ENCODE peak calls at places on chromosomes 1 and 21, in seven cellular contexts. T, L, H, I, K, W and E are unnamed samples.

GRCh38 chr1:116940809-116941640 is 31.3 kb downstream of the PTGFRN start:
- DNase-seq in W (no peak), H (no peak), L (no peak), T (no peak), K (no peak), I (no peak), E (no peak)

GRCh38 chr21:39153842-39154241 is 29.4 kb downstream of the PSMG1 start:
- DNase-seq in T (no peak), K (no peak), I (no peak), W (no peak), H (no peak), L (no peak), E (no peak)

GRCh38 chr1:19441048-19441447 is 44.3 kb downstream of the CAPZB start:
- DNase-seq in W (no peak), L (no peak), T (no peak), K (no peak), I (no peak), H (no peak), E (no peak)

GRCh38 chr1:1910033-1910465 is 5.0 kb upstream of the CALML6 start:
- DNase-seq in T (no peak), H (no peak), K (no peak), W (no peak), L (no peak), I (no peak), E (no peak)

GRCh38 chr1:31434101-31434871 is 21.3 kb downstream of the SERINC2 start:
- DNase-seq in K (no peak), T (no peak), H (no peak), I (peak), L (no peak), W (no peak), E (peak)

GRCh38 chr1:53303651-53304515 is 24.0 kb downstream of the LRP8 start:
- DNase-seq in K (no peak), I (no peak), L (no peak), T (no peak), W (no peak), H (no peak), E (no peak)

GRCh38 chr1:38456564-38456876 is 403.1 kb downstream of the RRAGC start:
- DNase-seq in W (no peak), K (no peak), H (no peak), T (no peak), I (no peak), L (no peak), E (no peak)

GRCh38 chr1:226708342-226708780 is 30.7 kb downstream of the ITPKB start:
- DNase-seq in H (no peak), K (no peak), T (no peak), W (peak), I (no peak), L (no peak), E (no peak)

GRCh38 chr1:147669475-147670318 is 627 bp downstream of the ACP6 start:
- DNase-seq in K (peak), T (peak), H (peak), L (peak), I (peak), W (peak), E (peak)

GRCh38 chr1:55822896-55823295 is 607.7 kb upstream of the USP24 start:
- DNase-seq in L (no peak), T (no peak), H (no peak), K (no peak), I (no peak), W (no peak), E (no peak)

GRCh38 chr21:17542371-17542992 is 29.6 kb downstream of the CXADR start:
- DNase-seq in H (no peak), K (no peak), W (no peak), L (no peak), T (no peak), I (no peak), E (peak)

GRCh38 chr1:226474443-226475111 is 66.7 kb upstream of the PARP1 start:
- DNase-seq in W (no peak), L (no peak), H (no peak), T (no peak), I (no peak), K (no peak), E (no peak)

GRCh38 chr1:185674201-185674600 is 60.0 kb upstream of the HMCN1 start:
- DNase-seq in H (no peak), K (no peak), W (no peak), T (no peak), L (no peak), I (no peak), E (no peak)

GRCh38 chr1:247574236-247574635 is 13.9 kb upstream of the OR2G2 start:
- DNase-seq in L (no peak), I (no peak), K (no peak), H (no peak), W (no peak), T (no peak), E (no peak)

GRCh38 chr1:229631148-229631547 is 5.1 kb downstream of the URB2 start:
- DNase-seq in T (no peak), L (no peak), K (no peak), I (no peak), H (no peak), W (no peak), E (no peak)

GRCh38 chr1:61638296-61638695 is 86.6 kb downstream of the TM2D1 start:
- DNase-seq in K (no peak), H (no peak), I (no peak), L (no peak), T (no peak), W (no peak), E (no peak)

GRCh38 chr1:90198616-90199015 is 203.7 kb downstream of the ZNF326 start:
- DNase-seq in L (no peak), H (no peak), K (no peak), I (no peak), W (no peak), T (no peak), E (no peak)

GRCh38 chr1:1422465-1423244 is 1.6 kb upstream of the ANKRD65 start:
- DNase-seq in I (no peak), K (no peak), L (no peak), T (no peak), W (no peak), H (no peak), E (no peak)

GRCh38 chr1:30649321-30649991 is 73.9 kb downstream of the MATN1 start:
- DNase-seq in K (no peak), W (no peak), H (no peak), L (no peak), T (no peak), I (peak), E (peak)

GRCh38 chr1:32972814-32973428 is 8.3 kb upstream of the RNF19B start:
- DNase-seq in L (peak), I (peak), W (no peak), K (no peak), H (no peak), T (peak), E (peak)

GRCh38 chr1:207346562-207346912 is 25.1 kb downstream of the CD55 start:
- DNase-seq in I (no peak), L (no peak), T (no peak), W (no peak), H (no peak), K (no peak), E (no peak)

GRCh38 chr1:52195161-52195560 is 53.3 kb downstream of the ZFYVE9 start:
- DNase-seq in I (no peak), T (no peak), W (no peak), L (no peak), H (no peak), K (no peak), E (no peak)

GRCh38 chr21:43354016-43354420 is 72.9 kb downstream of the SIK1 start:
- DNase-seq in I (no peak), L (no peak), H (no peak), W (no peak), T (no peak), K (no peak), E (no peak)

GRCh38 chr1:86846166-86846647 is 67.7 kb downstream of the SELENOF start:
- DNase-seq in I (no peak), T (no peak), L (no peak), W (no peak), H (no peak), K (no peak), E (no peak)

GRCh38 chr1:27192039-27192529 is 37.2 kb upstream of the SLC9A1 start:
- DNase-seq in I (no peak), K (no peak), H (no peak), L (no peak), W (no peak), T (no peak), E (no peak)

GRCh38 chr1:230427981-230428380 is 1.8 kb upstream of the PGBD5 start:
- DNase-seq in T (no peak), L (no peak), I (no peak), H (no peak), K (no peak), W (no peak), E (peak)

GRCh38 chr1:66244429-66244828 is 289.5 kb upstream of the SGIP1 start:
- DNase-seq in H (no peak), K (no peak), T (no peak), W (no peak), I (no peak), L (no peak), E (no peak)

GRCh38 chr1:183580281-183580682 is 10.0 kb downstream of the NCF2 start:
- DNase-seq in K (no peak), I (no peak), W (no peak), H (peak), L (peak), T (peak), E (peak)

GRCh38 chr1:235942625-235942934 is 75.9 kb upstream of the LYST start:
- DNase-seq in T (no peak), H (no peak), W (no peak), I (no peak), L (no peak), K (no peak), E (no peak)

GRCh38 chr1:213397638-213398037 is 346.6 kb downstream of the RPS6KC1 start:
- DNase-seq in I (no peak), T (no peak), L (no peak), K (no peak), H (no peak), W (no peak), E (no peak)

GRCh38 chr1:110309139-110309538 is 30.0 kb upstream of the RBM15 start:
- DNase-seq in L (no peak), T (no peak), I (no peak), H (no peak), W (no peak), K (no peak), E (no peak)

GRCh38 chr1:184504012-184504694 is 117.3 kb downstream of the C1orf21 start:
- DNase-seq in L (no peak), T (no peak), I (no peak), H (no peak), K (no peak), W (no peak), E (peak)

GRCh38 chr1:151553659-151554058 is 13.6 kb downstream of the TUFT1 start:
- DNase-seq in K (no peak), W (no peak), T (no peak), I (no peak), L (no peak), H (no peak), E (no peak)

GRCh38 chr1:8370046-8370881 is 52.4 kb downstream of the SLC45A1 start:
- DNase-seq in H (no peak), K (no peak), T (no peak), W (no peak), L (no peak), I (no peak), E (no peak)

GRCh38 chr1:246153796-246154212 is 353.3 kb downstream of the SMYD3 start:
- DNase-seq in H (no peak), I (no peak), T (no peak), L (peak), W (no peak), K (no peak), E (no peak)

GRCh38 chr1:174746024-174746808 is 253.5 kb upstream of the CACYBP start:
- DNase-seq in I (no peak), W (no peak), K (no peak), L (no peak), T (no peak), H (no peak), E (no peak)

GRCh38 chr1:92483442-92484170 is 3.1 kb downstream of the GFI1 start:
- DNase-seq in H (peak), T (no peak), K (peak), L (no peak), W (peak), I (no peak), E (no peak)

GRCh38 chr1:8443558-8444194 is 125.8 kb downstream of the SLC45A1 start:
- DNase-seq in K (no peak), H (no peak), L (no peak), I (no peak), W (no peak), T (no peak), E (no peak)